ENCODE peak calls at places on chromosomes 13 and 19, in seven cellular contexts. X, P, S, Q, Y, B and R are unnamed samples.

GRCh38 chr13:20090349-20090748 is 70.5 kb downstream of the GJA3 start:
- DNase-seq in X (no peak), P (no peak), S (peak; percentile 43), Q (no peak), Y (no peak), B (no peak), R (peak; percentile 8)

GRCh38 chr13:95185851-95186250 is 115.4 kb downstream of the ABCC4 start:
- DNase-seq in X (peak; percentile 37), P (no peak), S (no peak), Q (no peak), Y (no peak), B (no peak), R (no peak)

GRCh38 chr19:41225238-41226052 is 6.4 kb downstream of the AXL start:
- DNase-seq in X (peak; percentile 98), P (peak; percentile 82), S (peak; percentile 94), Q (peak; percentile 98), Y (peak; percentile 99), B (peak; percentile 97), R (peak; percentile 99)

GRCh38 chr13:75417006-75417384 is 65.0 kb downstream of the TBC1D4 start:
- DNase-seq in X (no peak), P (no peak), S (peak; percentile 23), Q (no peak), Y (peak; percentile 49), B (no peak), R (no peak)

GRCh38 chr13:45296259-45296658 is 44.7 kb downstream of the TPT1 start:
- DNase-seq in X (no peak), P (no peak), S (no peak), Q (no peak), Y (no peak), B (no peak), R (peak; percentile 45)

GRCh38 chr19:49474545-49474930 is 523 bp downstream of the FLT3LG start:
- DNase-seq in X (no peak), P (no peak), S (no peak), Q (no peak), Y (no peak), B (no peak), R (no peak)

GRCh38 chr13:105087941-105088340 is 1447.5 kb downstream of the EFNB2 start:
- DNase-seq in X (no peak), P (no peak), S (no peak), Q (no peak), Y (no peak), B (no peak), R (no peak)

GRCh38 chr19:33811736-33812387 is 15.2 kb downstream of the KCTD15 start:
- DNase-seq in X (no peak), P (no peak), S (no peak), Q (no peak), Y (no peak), B (no peak), R (no peak)

GRCh38 chr13:101626925-101627555 is 174.6 kb downstream of the ITGBL1 start:
- DNase-seq in X (no peak), P (no peak), S (peak; percentile 7), Q (no peak), Y (no peak), B (no peak), R (no peak)

GRCh38 chr19:57465680-57466381 is 8.9 kb upstream of the VN1R1 start:
- DNase-seq in X (peak; percentile 40), P (no peak), S (peak; percentile 76), Q (no peak), Y (peak; percentile 45), B (no peak), R (peak; percentile 53)

GRCh38 chr19:34246340-34246739 is 8.0 kb upstream of the GARRE1 start:
- DNase-seq in X (peak; percentile 52), P (no peak), S (no peak), Q (no peak), Y (no peak), B (no peak), R (no peak)

GRCh38 chr13:30142502-30143211 is 164.7 kb downstream of the KATNAL1 start:
- DNase-seq in X (peak; percentile 94), P (peak; percentile 52), S (peak; percentile 90), Q (peak; percentile 99), Y (peak; percentile 94), B (peak; percentile 97), R (peak; percentile 90)

GRCh38 chr19:50311723-50312635 is 17.2 kb downstream of the KCNC3 start:
- DNase-seq in X (peak; percentile 38), P (no peak), S (peak; percentile 56), Q (no peak), Y (no peak), B (no peak), R (no peak)

GRCh38 chr19:33298146-33298911 is 4.0 kb downstream of the CEBPA start:
- DNase-seq in X (no peak), P (no peak), S (no peak), Q (no peak), Y (peak; percentile 78), B (no peak), R (no peak)

GRCh38 chr19:33580026-33580644 is 41.6 kb upstream of the CHST8 start:
- DNase-seq in X (no peak), P (no peak), S (peak; percentile 52), Q (no peak), Y (no peak), B (no peak), R (no peak)

GRCh38 chr13:32650705-32651311 is 64.6 kb downstream of the PDS5B start:
- DNase-seq in X (peak; percentile 81), P (peak; percentile 18), S (peak; percentile 75), Q (no peak), Y (peak; percentile 74), B (no peak), R (peak; percentile 84)

GRCh38 chr19:843180-843835 is 2.5 kb downstream of the PRTN3 start:
- DNase-seq in X (no peak), P (no peak), S (peak; percentile 31), Q (no peak), Y (peak; percentile 33), B (no peak), R (no peak)
- TF ChIP-seq CTCF in X (no peak), P (no peak), S (no peak), Q (no peak), Y (no peak), B (peak; percentile 5), R (no peak)

GRCh38 chr13:24644051-24644450 is 36.2 kb upstream of the ATP12A start:
- DNase-seq in X (peak; percentile 83), P (no peak), S (peak; percentile 27), Q (no peak), Y (peak; percentile 52), B (no peak), R (peak; percentile 38)
- TF ChIP-seq CTCF in X (no peak), P (no peak), S (no peak), Q (no peak), Y (no peak), B (no peak), R (no peak)

GRCh38 chr13:52006491-52007245 is 4.6 kb downstream of the ATP7B start:
- DNase-seq in X (no peak), P (no peak), S (no peak), Q (no peak), Y (no peak), B (no peak), R (no peak)

GRCh38 chr13:52009985-52010384 is 1.3 kb downstream of the ATP7B start:
- DNase-seq in X (no peak), P (no peak), S (no peak), Q (no peak), Y (no peak), B (no peak), R (no peak)

GRCh38 chr13:52011690-52012511 is at the start of gene ALG11:
- DNase-seq in X (peak; percentile 99), P (peak; percentile 98), S (peak; percentile 97), Q (peak; percentile 91), Y (peak; percentile 99), B (peak; percentile 93), R (peak; percentile 98)

GRCh38 chr13:52012512-52012836 is 276 bp downstream of the ALG11 start:
- DNase-seq in X (no peak), P (no peak), S (no peak), Q (no peak), Y (no peak), B (no peak), R (no peak)

GRCh38 chr13:52010890-52011689 is at the start of gene ATP7B:
- DNase-seq in X (peak; percentile 13), P (no peak), S (no peak), Q (no peak), Y (no peak), B (no peak), R (no peak)
- TF ChIP-seq CTCF in X (no peak), P (no peak), S (no peak), Q (peak; percentile 40), Y (no peak), B (peak; percentile 25), R (peak; percentile 25)

DNA sequence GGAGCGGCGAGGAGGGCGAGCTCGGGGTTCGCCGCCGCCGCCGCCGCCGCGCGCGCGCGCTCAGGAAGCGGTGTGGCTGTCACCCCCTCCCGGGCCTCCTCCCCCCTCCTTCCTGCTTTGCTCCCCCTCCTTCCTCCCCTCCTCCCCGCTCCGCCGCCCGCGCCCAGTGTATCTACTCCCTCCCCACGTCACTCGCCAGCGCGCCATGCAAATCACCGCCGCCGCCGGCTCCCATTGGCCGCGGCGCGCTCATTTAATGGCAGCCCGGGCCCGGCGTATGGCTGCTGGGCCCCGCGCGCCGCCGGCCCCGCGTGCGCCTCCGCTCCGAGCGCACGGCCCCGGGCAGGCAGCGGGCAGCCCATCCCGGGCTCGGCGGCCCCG is 335 bp upstream of the SOX1 start:
- DNase-seq in X (peak; percentile 58), P (no peak), S (no peak), Q (no peak), Y (no peak), B (no peak), R (peak; percentile 18)
- TF ChIP-seq CTCF in X (no peak), P (no peak), S (no peak), Q (no peak), Y (no peak), B (no peak), R (no peak)

GRCh38 chr19:1599460-1599846 is 5.8 kb downstream of the UQCR11 start:
- DNase-seq in X (no peak), P (no peak), S (no peak), Q (no peak), Y (no peak), B (no peak), R (no peak)

GRCh38 chr19:1598777-1599459 is 6.3 kb upstream of the MBD3 start:
- DNase-seq in X (no peak), P (no peak), S (no peak), Q (no peak), Y (no peak), B (no peak), R (no peak)

GRCh38 chr19:1605236-1606137 is at the start of gene UQCR11:
- DNase-seq in X (peak; percentile 97), P (peak; percentile 95), S (peak; percentile 84), Q (peak; percentile 81), Y (peak; percentile 96), B (peak; percentile 92), R (peak; percentile 96)

GRCh38 chr19:1602091-1602707 is 3.1 kb downstream of the UQCR11 start:
- DNase-seq in X (no peak), P (no peak), S (no peak), Q (no peak), Y (no peak), B (no peak), R (no peak)

DNA sequence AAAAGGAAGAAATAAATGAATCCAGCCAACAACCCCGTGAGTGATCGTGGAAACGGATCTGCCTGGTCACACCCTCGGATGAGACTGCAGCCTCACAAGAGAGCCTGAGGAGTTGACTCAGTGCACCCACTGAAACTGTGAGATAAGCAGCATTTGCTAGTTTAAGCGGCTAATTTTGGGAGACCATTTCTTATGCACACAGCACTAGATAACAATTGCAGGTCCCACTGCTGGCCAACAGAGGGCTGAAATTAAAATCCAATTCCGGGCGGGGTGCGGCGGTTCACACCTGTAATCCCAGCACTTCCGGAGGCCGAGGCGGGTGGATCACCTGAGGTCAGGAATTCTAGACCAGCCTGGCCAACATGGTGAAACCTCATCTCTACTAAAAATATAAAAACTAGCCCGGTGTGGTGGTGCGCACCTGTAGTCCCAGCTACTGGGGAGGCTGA is 3.6 kb downstream of the UQCR11 start:
- DNase-seq in X (no peak), P (no peak), S (peak; percentile 8), Q (no peak), Y (no peak), B (no peak), R (no peak)
- TF ChIP-seq CTCF in X (peak; percentile 16), P (no peak), S (no peak), Q (no peak), Y (peak; percentile 21), B (peak; percentile 17), R (no peak)